ENCODE peak calls at places on chromosomes 13 and 19, in four cellular contexts. P is MM.1S, U is mesothelial cell of epicardium, B is heart right ventricle. R is an unnamed sample.
A peak's percentile ranks its signal among the peaks of the same experiment; 100 is the strongest.

GRCh38 chr13:100520936-100521765 is 67.4 kb downstream of the GGACT start:
- DNase-seq in P (no peak), U (no peak), B (no peak), R (no peak)

GRCh38 chr19:21835429-21835809 is 563 bp downstream of the ZNF43 start:
- DNase-seq in P (no peak), U (no peak), B (no peak), R (no peak)

GRCh38 chr19:47447470-47448359 is 24.0 kb downstream of the SLC8A2 start:
- DNase-seq in P (no peak), U (peak; percentile 77), B (peak; percentile 36), R (no peak)

GRCh38 chr19:21691656-21692055 is 75.7 kb downstream of the ZNF100 start:
- DNase-seq in P (no peak), U (no peak), B (no peak), R (no peak)

GRCh38 chr19:30596813-30597399 is 224.7 kb downstream of the ZNF536 start:
- DNase-seq in P (no peak), U (no peak), B (no peak), R (no peak)

GRCh38 chr13:28606466-28606865 is 52.5 kb upstream of the POMP start:
- DNase-seq in P (no peak), U (no peak), B (no peak), R (no peak)

GRCh38 chr19:19461671-19462622 is 53.4 kb downstream of the TSSK6 start:
- DNase-seq in P (no peak), U (peak; percentile 63), B (peak; percentile 68), R (peak; percentile 77)

GRCh38 chr13:114321256-114321655 is 7.0 kb downstream of the CHAMP1 start:
- DNase-seq in P (no peak), U (no peak), B (no peak), R (no peak)

GRCh38 chr13:108993346-108993745 is 363.9 kb downstream of the MYO16 start:
- DNase-seq in P (no peak), U (no peak), B (no peak), R (no peak)

GRCh38 chr19:15251749-15252397 is 19.6 kb upstream of the EPHX3 start:
- DNase-seq in P (no peak), U (peak; percentile 74), B (peak; percentile 83), R (no peak)
- TF ChIP-seq CTCF in P (no peak), U (peak; percentile 34), B (peak; percentile 54), R (peak; percentile 77)

GRCh38 chr19:6271721-6272410 is 7.9 kb downstream of the MLLT1 start:
- DNase-seq in P (no peak), U (peak; percentile 70), B (peak; percentile 92), R (no peak)
- TF ChIP-seq CTCF in P (no peak), U (no peak), B (no peak), R (peak; percentile 35)

DNA sequence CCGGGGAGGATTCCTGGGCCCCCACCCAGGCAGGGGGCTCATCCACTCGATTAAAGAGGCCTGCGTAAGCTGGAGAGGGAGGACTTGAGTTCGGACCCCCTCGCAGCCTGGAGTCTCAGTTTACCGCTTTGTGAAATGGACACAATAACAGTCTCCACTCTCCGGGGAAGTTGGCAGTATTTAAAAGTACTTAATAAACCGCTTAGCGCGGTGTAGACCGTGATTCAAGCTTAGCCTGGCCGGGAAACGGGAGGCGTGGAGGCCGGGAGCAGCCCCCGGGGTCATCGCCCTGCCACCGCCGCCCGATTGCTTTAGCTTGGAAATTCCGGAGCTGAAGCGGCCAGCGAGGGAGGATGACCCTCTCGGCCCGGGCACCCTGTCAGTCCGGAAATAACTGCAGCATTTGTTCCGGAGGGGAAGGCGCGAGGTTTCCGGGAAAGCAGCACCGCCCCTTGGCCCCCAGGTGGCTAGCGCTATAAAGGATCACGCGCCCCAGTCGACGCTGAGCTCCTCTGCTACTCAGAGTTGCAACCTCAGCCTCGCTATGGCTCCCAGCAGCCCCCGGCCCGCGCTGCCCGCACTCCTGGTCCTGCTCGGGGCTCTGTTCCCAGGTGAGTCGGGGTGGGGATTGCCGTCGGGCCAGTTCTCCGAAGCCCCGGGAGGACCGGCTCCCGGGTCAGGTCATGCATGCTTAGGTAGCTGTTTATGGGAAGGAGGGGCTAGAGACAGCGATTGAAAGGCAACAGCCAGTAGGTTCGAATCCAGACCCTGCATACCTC is at the start of gene ICAM1:
- DNase-seq in P (peak; percentile 86), U (no peak), B (peak; percentile 83), R (no peak)
- TF ChIP-seq CTCF in P (no peak), U (no peak), B (no peak), R (peak; percentile 15)

GRCh38 chr19:14113762-14114414 is 3.7 kb downstream of the PRKACA start:
- DNase-seq in P (no peak), U (no peak), B (peak; percentile 54), R (no peak)
- TF ChIP-seq CTCF in P (peak; percentile 48), U (peak; percentile 21), B (peak; percentile 30), R (peak; percentile 21)

R was measured in chondrocyte.